ENCODE peak calls at places on chromosome 5, in eight cellular contexts. R, Y, L, U, A, X, E and D are unnamed samples.
A peak's percentile ranks its signal among the peaks of the same experiment; 100 is the strongest.

GRCh38 chr5:14155730-14156129 is 12.6 kb downstream of the TRIO start:
- DNase-seq in A (no peak), U (no peak), L (no peak), X (no peak), E (no peak), Y (no peak), R (no peak), D (no peak)

GRCh38 chr5:72152506-72152905 is 45.2 kb downstream of the MAP1B start:
- DNase-seq in A (no peak), X (no peak), E (no peak), R (peak; percentile 66), Y (no peak), U (no peak), L (no peak), D (no peak)

GRCh38 chr5:132272341-132273210 is 15.1 kb downstream of the PDLIM4 start:
- DNase-seq in X (no peak), U (peak; percentile 70), E (peak; percentile 67), R (no peak), L (peak; percentile 64), A (no peak), Y (no peak), D (peak; percentile 66)

GRCh38 chr5:42993516-42994284 is 46.4 kb downstream of the ANXA2R start:
- DNase-seq in L (peak; percentile 93), A (peak; percentile 26), X (no peak), Y (no peak), R (no peak), U (peak; percentile 92), E (peak; percentile 56), D (peak; percentile 48)

GRCh38 chr5:73963021-73963420 is 337.0 kb downstream of the ARHGEF28 start:
- DNase-seq in R (no peak), U (peak; percentile 73), L (peak; percentile 54), X (no peak), Y (no peak), A (peak; percentile 75), E (no peak), D (no peak)

GRCh38 chr5:91142819-91143218 is 240.3 kb downstream of the ARRDC3 start:
- DNase-seq in L (no peak), Y (no peak), X (no peak), R (no peak), U (no peak), A (no peak), E (no peak), D (no peak)

GRCh38 chr5:375336-375920 is 53.9 kb downstream of the AHRR start:
- DNase-seq in E (no peak), A (no peak), Y (no peak), L (no peak), U (no peak), R (no peak), X (no peak), D (no peak)

GRCh38 chr5:111676496-111676895 is 80.5 kb downstream of the NREP start:
- DNase-seq in E (no peak), X (no peak), Y (no peak), A (no peak), U (no peak), R (peak; percentile 32), L (peak; percentile 26), D (no peak)

GRCh38 chr5:168291281-168291960 is at the start of gene WWC1:
- DNase-seq in L (no peak), Y (peak; percentile 79), U (peak; percentile 53), A (peak; percentile 70), E (peak; percentile 91), X (peak; percentile 63), R (no peak), D (peak; percentile 62)

GRCh38 chr5:39080597-39081204 is 6.5 kb upstream of the RICTOR start:
- DNase-seq in Y (peak; percentile 60), A (peak; percentile 67), U (peak; percentile 87), X (no peak), E (no peak), R (peak; percentile 55), L (peak; percentile 87), D (no peak)

GRCh38 chr5:37662362-37662761 is 177.5 kb downstream of the GDNF start:
- DNase-seq in E (no peak), X (no peak), Y (no peak), L (no peak), A (no peak), U (no peak), R (no peak), D (no peak)
- TF ChIP-seq CTCF in E (no peak), X (no peak), Y (no peak), L (no peak), A (no peak), U (no peak), R (no peak), D (no peak)

DNA sequence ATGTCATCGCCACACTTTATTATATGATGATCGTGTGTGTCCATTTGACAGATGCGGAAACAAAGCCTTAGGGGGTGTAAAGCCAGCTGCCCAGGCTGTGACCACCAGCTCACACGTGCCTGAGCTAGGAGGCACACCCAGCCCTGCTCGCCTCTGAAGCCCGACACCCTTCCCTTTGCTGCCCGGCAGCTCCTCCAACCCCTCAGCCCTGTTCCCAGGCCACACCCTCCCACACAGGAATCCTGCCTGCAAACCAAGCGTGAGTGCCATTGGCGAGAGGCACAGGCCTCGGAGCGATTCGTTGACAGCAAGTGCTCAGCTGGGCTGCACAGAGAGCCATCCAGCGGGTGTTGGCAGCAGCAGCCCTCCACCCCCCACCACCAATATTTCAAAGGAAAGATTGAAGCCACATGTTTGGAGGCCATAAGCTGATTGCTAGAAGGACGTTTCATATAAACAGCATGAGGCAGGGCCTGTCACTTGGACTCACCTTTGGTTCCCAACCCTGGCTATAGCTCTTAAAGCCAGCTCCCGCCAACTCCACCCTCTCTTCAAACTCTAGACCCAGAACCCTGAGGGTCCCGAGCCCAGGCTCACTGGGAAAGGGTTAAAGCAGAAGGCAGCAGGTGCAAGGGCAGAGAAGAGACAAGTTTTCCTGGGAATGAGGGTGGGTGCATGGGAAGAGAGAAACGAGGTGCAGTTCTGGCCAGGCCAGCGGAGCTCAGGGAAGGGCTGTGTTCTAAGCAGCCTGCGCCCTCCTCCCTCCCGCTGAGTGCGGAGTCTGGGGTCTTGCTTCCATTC is 170.2 kb upstream of the SMIM23 start:
- DNase-seq in R (no peak), A (no peak), U (no peak), X (no peak), L (no peak), Y (no peak), E (peak; percentile 68), D (no peak)
- TF ChIP-seq CTCF in R (no peak), A (no peak), U (no peak), X (no peak), L (no peak), Y (no peak), E (no peak), D (no peak)

GRCh38 chr5:174327896-174328295 is 282.4 kb downstream of the NSG2 start:
- DNase-seq in A (no peak), U (no peak), Y (no peak), E (no peak), X (no peak), R (no peak), L (no peak), D (no peak)
- TF ChIP-seq CTCF in A (no peak), U (no peak), Y (no peak), E (no peak), X (no peak), R (no peak), L (no peak), D (no peak)

DNA sequence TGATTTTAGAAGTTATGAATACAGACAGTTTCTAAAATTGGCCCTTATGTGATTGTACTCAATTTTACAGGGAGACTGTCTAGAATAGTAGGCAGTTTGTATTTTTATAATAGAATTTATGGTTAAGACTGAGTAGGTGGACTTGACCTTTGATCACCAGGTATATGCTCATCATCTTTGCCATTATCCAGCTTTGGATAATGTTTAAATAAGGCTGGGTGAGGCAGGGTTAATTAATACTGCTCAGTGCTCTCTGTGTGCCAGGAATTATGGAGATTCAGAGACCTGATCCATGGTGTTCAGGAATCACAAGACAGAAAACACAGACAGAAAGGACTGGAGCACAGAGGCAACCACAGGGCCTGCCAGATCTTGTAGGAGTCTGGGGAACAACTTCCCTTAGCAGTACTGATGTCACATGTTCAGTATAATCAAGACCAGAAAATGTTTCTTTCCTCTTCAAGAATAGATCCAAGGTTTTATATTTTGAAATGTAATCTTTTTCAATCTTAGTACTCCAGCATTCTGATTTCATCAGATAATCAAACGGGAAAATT is 186.3 kb upstream of the ADCY2 start:
- DNase-seq in R (no peak), E (no peak), A (peak; percentile 66), X (no peak), Y (no peak), L (no peak), U (no peak), D (no peak)
- TF ChIP-seq CTCF in R (no peak), E (no peak), A (no peak), X (no peak), Y (no peak), L (no peak), U (no peak), D (no peak)

DNA sequence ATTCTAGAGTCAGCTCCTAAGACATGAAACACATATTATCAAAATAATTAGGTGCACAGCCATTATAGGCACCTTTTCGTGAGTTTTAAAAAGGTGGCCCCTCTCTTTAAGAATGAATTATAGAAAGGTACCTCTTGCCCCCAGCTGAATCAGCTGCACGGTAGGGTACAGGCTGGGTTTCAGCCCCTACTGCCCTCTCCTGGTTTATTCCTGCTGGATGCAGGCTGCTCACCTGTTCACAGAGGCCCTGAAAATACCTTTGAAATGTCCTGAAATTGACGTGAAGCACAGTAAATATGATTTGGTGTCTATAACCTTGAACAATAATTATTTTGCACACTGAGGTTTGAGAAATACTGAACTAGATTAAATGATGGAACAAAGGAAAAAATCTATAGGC is 504.8 kb upstream of the SGCD start:
- DNase-seq in E (no peak), Y (no peak), R (no peak), A (no peak), L (no peak), X (no peak), U (no peak), D (no peak)
- TF ChIP-seq CTCF in E (no peak), Y (no peak), R (no peak), A (no peak), L (no peak), X (no peak), U (no peak), D (no peak)